ENCODE peak calls at places on chromosomes 7 and 10, in six cellular contexts. O, Q, D, B, Y and F are unnamed samples.

GRCh38 chr7:13742126-13742525 is 247.3 kb downstream of the ETV1 start:
- DNase-seq in O (peak), Q (peak), D (peak), B (no peak), Y (no peak), F (peak)

GRCh38 chr10:70887804-70888800 is at the start of gene PCBD1:
- DNase-seq in O (no peak), Q (peak), D (peak), B (peak), Y (peak), F (peak)

GRCh38 chr10:46787321-46787615 is 124.0 kb upstream of the PTPN20 start:
- DNase-seq in O (no peak), Q (peak), D (peak), B (peak), Y (no peak), F (peak)

GRCh38 chr10:102612964-102613275 is 31.4 kb upstream of the TRIM8 start:
- DNase-seq in O (no peak), Q (no peak), D (no peak), B (no peak), Y (peak), F (no peak)

GRCh38 chr10:70930251-70931000 is 42.1 kb upstream of the PCBD1 start:
- DNase-seq in O (no peak), Q (no peak), D (no peak), B (no peak), Y (no peak), F (no peak)

GRCh38 chr7:11294218-11294617 is 320.5 kb downstream of the PHF14 start:
- DNase-seq in O (no peak), Q (no peak), D (no peak), B (no peak), Y (no peak), F (no peak)

GRCh38 chr10:47311193-47311899 is 10.9 kb upstream of the GDF2 start:
- DNase-seq in O (no peak), Q (peak), D (peak), B (peak), Y (peak), F (no peak)

GRCh38 chr10:78861456-78862327 is 207.1 kb upstream of the ZMIZ1 start:
- DNase-seq in O (no peak), Q (peak), D (no peak), B (no peak), Y (no peak), F (no peak)

GRCh38 chr7:68461430-68461829 is 1136.8 kb upstream of the AUTS2 start:
- DNase-seq in O (peak), Q (peak), D (peak), B (no peak), Y (no peak), F (no peak)

GRCh38 chr10:99966306-99966705 is 43.4 kb downstream of the DNMBP start:
- DNase-seq in O (peak), Q (peak), D (peak), B (no peak), Y (no peak), F (peak)

GRCh38 chr7:10888861-10889260 is 84.8 kb upstream of the PHF14 start:
- DNase-seq in O (no peak), Q (no peak), D (no peak), B (no peak), Y (peak), F (no peak)

GRCh38 chr10:88316292-88316861 is 266.7 kb downstream of the RNLS start:
- DNase-seq in O (no peak), Q (no peak), D (no peak), B (no peak), Y (no peak), F (no peak)

GRCh38 chr7:7519528-7519927 is 16.1 kb downstream of the COL28A1 start:
- DNase-seq in O (no peak), Q (no peak), D (no peak), B (no peak), Y (no peak), F (no peak)

GRCh38 chr7:70456729-70457128 is 675.2 kb upstream of the GALNT17 start:
- DNase-seq in O (no peak), Q (no peak), D (no peak), B (no peak), Y (no peak), F (no peak)

GRCh38 chr10:78165617-78166016 is 132.0 kb downstream of the RPS24 start:
- DNase-seq in O (no peak), Q (no peak), D (no peak), B (no peak), Y (no peak), F (no peak)

GRCh38 chr10:117003336-117003735 is 1.7 kb downstream of the SHTN1 start:
- DNase-seq in O (no peak), Q (no peak), D (no peak), B (no peak), Y (no peak), F (no peak)

GRCh38 chr7:43467846-43468245 is 115.1 kb upstream of the STK17A start:
- DNase-seq in O (no peak), Q (no peak), D (no peak), B (no peak), Y (no peak), F (no peak)

GRCh38 chr7:106402898-106403297 is 118.1 kb upstream of the NAMPT start:
- DNase-seq in O (no peak), Q (no peak), D (no peak), B (no peak), Y (no peak), F (no peak)

GRCh38 chr7:94998951-94999350 is 91.6 kb downstream of the PPP1R9A start:
- DNase-seq in O (no peak), Q (no peak), D (no peak), B (no peak), Y (no peak), F (no peak)

GRCh38 chr10:102422586-102423129 is 2.0 kb downstream of the FBXL15 start:
- DNase-seq in O (no peak), Q (peak), D (peak), B (peak), Y (no peak), F (peak)

GRCh38 chr7:70177166-70177565 is 578.9 kb downstream of the AUTS2 start:
- DNase-seq in O (no peak), Q (no peak), D (peak), B (no peak), Y (no peak), F (peak)

GRCh38 chr10:1064172-1064571 is 8.0 kb downstream of the WDR37 start:
- DNase-seq in O (no peak), Q (no peak), D (no peak), B (no peak), Y (no peak), F (no peak)

GRCh38 chr7:120308171-120308570 is 35.2 kb downstream of the KCND2 start:
- DNase-seq in O (no peak), Q (no peak), D (no peak), B (no peak), Y (no peak), F (no peak)

GRCh38 chr7:130622866-130623265 is 45.7 kb downstream of the COPG2 start:
- DNase-seq in O (no peak), Q (no peak), D (no peak), B (no peak), Y (no peak), F (no peak)

GRCh38 chr7:75743455-75743859 is 4.7 kb upstream of the HIP1 start:
- DNase-seq in O (no peak), Q (peak), D (no peak), B (no peak), Y (no peak), F (peak)

GRCh38 chr10:115093776-115094361 is 704 bp downstream of the ATRNL1 start:
- DNase-seq in O (no peak), Q (no peak), D (no peak), B (peak), Y (peak), F (no peak)
- H3K4me3 ChIP-seq in O (peak), Q (peak), D (peak), B (no peak), Y (no peak), F (peak)

GRCh38 chr7:30321089-30321991 is 36.9 kb downstream of the ZNRF2 start:
- DNase-seq in O (no peak), Q (peak), D (peak), B (no peak), Y (no peak), F (peak)
- H3K4me3 ChIP-seq in O (peak), Q (peak), D (peak), B (no peak), Y (peak), F (peak)

GRCh38 chr10:97179731-97180366 is 5.9 kb downstream of the SLIT1 start:
- DNase-seq in O (no peak), Q (no peak), D (no peak), B (no peak), Y (no peak), F (no peak)
- H3K4me3 ChIP-seq in O (no peak), Q (no peak), D (no peak), B (no peak), Y (no peak), F (no peak)

DNA sequence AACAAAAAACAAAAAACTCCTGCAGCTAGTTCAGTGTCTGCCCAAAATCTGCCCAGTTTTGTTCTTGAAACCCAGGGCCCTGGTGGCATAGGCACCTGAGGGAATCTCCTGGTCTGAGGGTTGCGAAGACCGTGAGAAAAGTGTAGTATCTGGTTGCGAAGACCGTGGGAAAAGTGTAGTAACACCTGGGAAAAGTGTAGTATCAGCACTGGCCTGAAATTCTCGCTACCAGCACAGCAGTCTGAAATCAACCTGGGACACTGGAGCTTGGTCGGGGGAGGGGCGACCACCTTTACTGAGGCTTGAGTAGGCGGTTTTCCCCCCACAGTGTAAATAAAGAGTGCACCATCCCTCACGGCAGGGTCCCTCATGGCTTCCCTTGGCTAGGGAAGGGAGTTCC is 82.5 kb upstream of the SP4 start:
- DNase-seq in O (no peak), Q (no peak), D (no peak), B (no peak), Y (no peak), F (no peak)
- H3K4me3 ChIP-seq in O (no peak), Q (no peak), D (no peak), B (no peak), Y (no peak), F (no peak)

GRCh38 chr7:157299613-157300405 is 37.0 kb upstream of the DNAJB6 start:
- DNase-seq in O (no peak), Q (peak), D (peak), B (no peak), Y (peak), F (peak)
- H3K4me3 ChIP-seq in O (no peak), Q (no peak), D (no peak), B (no peak), Y (no peak), F (peak)

GRCh38 chr10:110209399-110209925 is 2.1 kb downstream of the MXI1 start:
- DNase-seq in O (no peak), Q (peak), D (peak), B (peak), Y (peak), F (peak)

GRCh38 chr10:110212119-110213006 is 5.0 kb downstream of the MXI1 start:
- DNase-seq in O (no peak), Q (no peak), D (no peak), B (peak), Y (peak), F (no peak)

GRCh38 chr10:110209926-110210662 is 2.7 kb downstream of the MXI1 start:
- DNase-seq in O (no peak), Q (peak), D (peak), B (peak), Y (peak), F (peak)

GRCh38 chr10:110210663-110211454 is 3.5 kb downstream of the MXI1 start:
- DNase-seq in O (peak), Q (peak), D (peak), B (peak), Y (peak), F (peak)

DNA sequence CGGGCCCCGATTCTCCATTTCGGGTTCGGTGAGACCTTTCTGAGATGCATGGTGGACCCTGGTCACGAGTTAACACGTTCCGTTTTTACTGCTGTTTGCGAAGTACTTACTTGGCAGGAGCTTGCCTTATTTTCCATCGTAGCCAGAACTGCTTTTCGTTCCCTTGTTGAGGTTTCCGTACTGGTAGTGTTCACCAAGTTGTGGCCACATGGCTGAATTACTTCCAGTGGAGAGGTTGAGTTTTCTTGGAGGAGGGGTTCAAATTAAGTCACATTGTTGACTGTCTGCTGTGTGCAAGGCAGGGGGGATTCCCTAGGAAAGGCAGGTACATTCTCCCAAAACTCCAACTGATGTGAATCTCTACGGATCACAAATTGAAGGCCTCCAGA is 4.0 kb downstream of the MXI1 start:
- DNase-seq in O (no peak), Q (no peak), D (no peak), B (no peak), Y (peak), F (no peak)
- H3K4me3 ChIP-seq in O (peak), Q (peak), D (peak), B (peak), Y (peak), F (peak)

GRCh38 chr10:121579656-121580055 is 18.6 kb downstream of the FGFR2 start:
- DNase-seq in O (no peak), Q (no peak), D (peak), B (no peak), Y (no peak), F (no peak)
- H3K4me3 ChIP-seq in O (no peak), Q (no peak), D (no peak), B (no peak), Y (no peak), F (no peak)

DNA sequence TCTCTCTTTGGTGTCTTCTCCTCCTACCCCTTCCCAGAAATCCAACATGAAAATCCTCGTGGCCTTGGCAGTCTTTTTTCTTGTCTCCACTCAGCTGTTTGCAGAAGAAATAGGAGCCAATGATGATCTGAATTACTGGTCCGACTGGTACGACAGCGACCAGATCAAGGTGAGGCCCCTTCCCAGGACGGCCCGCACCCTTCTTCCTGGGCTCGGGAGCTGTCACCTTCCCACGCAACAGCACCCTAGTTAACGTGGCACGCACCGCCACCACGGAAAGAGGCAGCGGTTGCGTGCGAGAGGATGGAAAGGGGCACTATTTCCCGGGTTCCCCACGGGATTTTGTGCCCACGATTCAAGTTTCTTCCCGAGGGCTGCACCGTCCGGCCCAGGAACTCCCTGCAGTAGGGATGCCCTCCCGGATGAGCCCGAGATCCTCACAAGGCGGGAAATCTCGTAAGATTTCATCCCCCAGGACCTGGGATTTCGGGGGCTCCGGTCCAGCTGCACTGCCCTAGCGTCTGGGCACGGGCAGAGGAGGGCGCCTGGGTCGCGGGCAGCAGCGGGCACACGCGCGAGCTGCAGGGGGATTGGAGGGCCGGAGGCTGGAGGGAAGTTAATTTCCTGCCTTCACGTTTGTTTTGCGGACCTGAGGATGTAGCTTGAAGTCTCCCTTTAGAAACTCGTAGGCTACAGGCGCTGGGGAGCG is 835 bp downstream of the TAC1 start:
- DNase-seq in O (no peak), Q (peak), D (no peak), B (no peak), Y (no peak), F (no peak)
- H3K4me3 ChIP-seq in O (no peak), Q (no peak), D (no peak), B (no peak), Y (no peak), F (no peak)

GRCh38 chr10:51077507-51077906 is 3.2 kb downstream of the PRKG1 start:
- DNase-seq in O (no peak), Q (no peak), D (no peak), B (no peak), Y (no peak), F (no peak)

GRCh38 chr10:51073461-51074237 is 638 bp upstream of the PRKG1 start:
- DNase-seq in O (no peak), Q (no peak), D (no peak), B (peak), Y (no peak), F (no peak)

GRCh38 chr10:51075802-51076201 is 1.5 kb downstream of the PRKG1 start:
- DNase-seq in O (no peak), Q (no peak), D (no peak), B (no peak), Y (no peak), F (no peak)

GRCh38 chr10:51074238-51075028 is at the start of gene PRKG1:
- DNase-seq in O (no peak), Q (peak), D (peak), B (peak), Y (no peak), F (peak)

GRCh38 chr10:51076442-51076841 is 2.2 kb downstream of the PRKG1 start:
- DNase-seq in O (no peak), Q (no peak), D (no peak), B (no peak), Y (no peak), F (no peak)
- H3K4me3 ChIP-seq in O (no peak), Q (peak), D (peak), B (no peak), Y (no peak), F (no peak)

DNA sequence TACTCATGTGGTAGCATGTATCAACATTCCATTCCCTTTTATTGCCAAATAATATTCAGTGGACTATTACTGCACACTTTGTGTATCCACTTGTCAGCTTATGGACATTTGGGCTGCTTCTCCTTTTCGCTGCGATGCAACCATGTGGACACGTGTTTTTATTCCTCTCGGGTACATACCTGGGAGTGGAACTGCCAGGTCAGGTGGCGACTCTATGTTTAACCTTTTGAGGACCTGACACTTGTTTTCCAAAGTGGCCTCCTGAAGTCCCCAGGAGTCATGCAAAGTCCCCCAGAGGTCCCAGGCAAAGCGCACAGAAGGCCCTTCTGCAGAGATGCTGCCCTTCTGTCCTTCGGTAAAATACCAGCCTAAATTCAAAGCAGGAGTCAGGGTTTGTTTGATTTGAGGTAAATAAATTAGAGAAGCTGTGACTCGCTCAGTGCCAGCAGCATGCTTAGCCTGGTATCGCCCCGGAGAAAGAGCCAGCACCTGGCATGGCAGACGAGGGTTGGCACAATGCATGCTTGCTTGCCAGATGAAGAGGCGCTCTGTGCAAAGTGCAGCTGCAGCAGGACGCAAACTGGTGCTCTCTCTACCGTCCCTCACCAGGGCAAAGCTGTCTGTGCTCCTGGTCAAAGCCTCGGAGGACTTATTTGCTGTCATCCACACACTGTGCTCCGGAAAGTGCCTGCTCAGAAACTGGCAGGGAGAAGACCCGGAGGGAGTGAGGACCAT is 37.8 kb downstream of the HIPK2 start:
- DNase-seq in O (no peak), Q (no peak), D (no peak), B (peak), Y (no peak), F (no peak)
- H3K4me3 ChIP-seq in O (no peak), Q (no peak), D (no peak), B (no peak), Y (no peak), F (no peak)